ENCODE peak calls at places on chromosomes 12 and 14, in ten cellular contexts. T, G, U, K, V, Q, A, C, D and L are unnamed samples.

GRCh38 chr14:71395151-71395604 is 487.9 kb downstream of the PCNX1 start:
- DNase-seq in U (no peak), G (no peak), V (no peak), C (no peak), Q (no peak), D (no peak), T (no peak), K (no peak), A (no peak), L (no peak)

GRCh38 chr14:99968156-99968920 is 96.9 kb upstream of the EVL start:
- DNase-seq in K (no peak), V (peak), T (no peak), U (peak), C (no peak), D (peak), Q (no peak), A (no peak), G (no peak), L (peak)

GRCh38 chr12:96121271-96121711 is 72.9 kb upstream of the ELK3 start:
- DNase-seq in G (no peak), K (no peak), C (no peak), Q (no peak), V (no peak), A (no peak), U (no peak), T (no peak), D (no peak), L (no peak)

GRCh38 chr14:104504172-104504735 is 75.3 kb upstream of the C14orf180 start:
- DNase-seq in K (no peak), T (no peak), V (no peak), A (no peak), U (no peak), G (no peak), D (no peak), Q (no peak), C (no peak), L (no peak)

GRCh38 chr12:79776111-79776510 is 85.3 kb upstream of the PAWR start:
- DNase-seq in K (no peak), C (peak), Q (no peak), A (no peak), U (no peak), T (no peak), V (no peak), G (no peak), D (no peak), L (no peak)

GRCh38 chr14:75067212-75067611 is 2.2 kb upstream of the ZC2HC1C start:
- DNase-seq in U (no peak), K (no peak), D (no peak), V (no peak), G (no peak), T (no peak), Q (no peak), A (no peak), C (no peak), L (no peak)

GRCh38 chr14:96735509-96735908 is 61.7 kb upstream of the VRK1 start:
- DNase-seq in A (no peak), C (no peak), T (no peak), D (no peak), U (no peak), G (no peak), Q (no peak), K (no peak), V (no peak), L (no peak)

GRCh38 chr12:92326877-92327276 is 181.2 kb upstream of the BTG1 start:
- DNase-seq in V (no peak), Q (no peak), U (no peak), D (no peak), C (no peak), A (no peak), T (no peak), K (no peak), G (no peak), L (no peak)

GRCh38 chr12:48853228-48853688 is 1.3 kb upstream of the DDX23 start:
- DNase-seq in V (peak), Q (peak), D (peak), K (peak), T (peak), U (peak), G (peak), C (peak), A (peak), L (peak)

GRCh38 chr14:56552615-56553014 is 27.0 kb upstream of the TMEM260 start:
- DNase-seq in C (no peak), Q (no peak), K (no peak), U (no peak), T (no peak), D (no peak), G (no peak), A (no peak), V (no peak), L (no peak)

GRCh38 chr14:21924479-21924878 is 250.9 kb upstream of the OR4E1 start:
- DNase-seq in V (no peak), Q (no peak), G (no peak), K (peak), C (no peak), U (no peak), A (no peak), T (no peak), D (no peak), L (no peak)

GRCh38 chr12:117695956-117696355 is 272.8 kb downstream of the KSR2 start:
- DNase-seq in A (no peak), V (no peak), C (no peak), Q (no peak), D (no peak), K (no peak), U (no peak), T (no peak), G (no peak), L (no peak)

GRCh38 chr12:45566257-45566656 is 163.2 kb upstream of the ARID2 start:
- DNase-seq in Q (no peak), U (no peak), T (no peak), A (no peak), D (no peak), G (no peak), K (no peak), V (no peak), C (no peak), L (no peak)

GRCh38 chr12:40107803-40108620 is 2.1 kb upstream of the SLC2A13 start:
- DNase-seq in Q (no peak), A (peak), K (no peak), D (no peak), C (no peak), U (no peak), V (no peak), G (no peak), T (no peak), L (no peak)

GRCh38 chr14:50947446-50947845 is 3.2 kb upstream of the PYGL start:
- DNase-seq in G (no peak), C (no peak), T (no peak), Q (no peak), D (no peak), V (no peak), K (no peak), A (no peak), U (no peak), L (no peak)

GRCh38 chr12:119354187-119354586 is 19.7 kb downstream of the CCDC60 start:
- DNase-seq in T (no peak), A (no peak), U (no peak), G (no peak), K (no peak), D (no peak), Q (no peak), C (no peak), V (no peak), L (no peak)

GRCh38 chr12:54937376-54937775 is 47.2 kb downstream of the TESPA1 start:
- DNase-seq in G (no peak), U (no peak), V (no peak), K (no peak), D (no peak), T (no peak), C (no peak), Q (no peak), A (no peak), L (no peak)

GRCh38 chr12:114245555-114245954 is 160.4 kb downstream of the TBX5 start:
- DNase-seq in V (no peak), G (no peak), T (no peak), C (no peak), A (no peak), Q (no peak), K (no peak), D (no peak), U (no peak), L (no peak)

GRCh38 chr12:62969695-62970094 is 34.7 kb upstream of the PPM1H start:
- DNase-seq in A (no peak), Q (no peak), V (no peak), G (no peak), C (no peak), D (no peak), K (no peak), T (no peak), U (no peak), L (no peak)

GRCh38 chr14:78227466-78228077 is 57.4 kb downstream of the NRXN3 start:
- DNase-seq in T (no peak), G (no peak), V (no peak), K (no peak), U (no peak), A (no peak), Q (no peak), C (no peak), D (no peak), L (no peak)

GRCh38 chr14:37931998-37932397 is 275.7 kb upstream of the SSTR1 start:
- DNase-seq in G (no peak), K (no peak), U (no peak), A (no peak), T (no peak), Q (no peak), C (no peak), D (no peak), V (no peak), L (peak)

GRCh38 chr12:82876075-82876474 is 189.4 kb downstream of the TMTC2 start:
- DNase-seq in C (no peak), K (no peak), Q (no peak), A (no peak), U (no peak), G (no peak), T (no peak), D (no peak), V (no peak), L (no peak)

GRCh38 chr14:71372411-71372838 is 465.2 kb downstream of the PCNX1 start:
- DNase-seq in A (no peak), G (no peak), D (no peak), K (no peak), U (no peak), T (no peak), V (peak), C (peak), Q (no peak), L (no peak)

GRCh38 chr12:118034429-118035193 is 18.1 kb downstream of the RFC5 start:
- DNase-seq in T (no peak), V (peak), U (no peak), K (peak), D (no peak), G (no peak), A (no peak), C (peak), Q (no peak), L (no peak)

GRCh38 chr14:105198588-105198987 is 17.5 kb upstream of the NUDT14 start:
- DNase-seq in Q (no peak), G (no peak), C (no peak), U (no peak), K (no peak), D (no peak), A (no peak), V (no peak), T (no peak), L (no peak)

GRCh38 chr12:53123578-53124351 is 20.5 kb downstream of the SOAT2 start:
- DNase-seq in U (no peak), D (no peak), K (no peak), G (no peak), V (no peak), A (no peak), C (no peak), Q (no peak), T (no peak), L (no peak)

GRCh38 chr14:72699433-72699832 is 194.5 kb downstream of the DPF3 start:
- DNase-seq in A (no peak), T (no peak), D (no peak), Q (no peak), V (no peak), U (no peak), K (no peak), G (no peak), C (no peak), L (no peak)

GRCh38 chr12:93569656-93570551 is 2.6 kb upstream of the SOCS2 start:
- DNase-seq in G (peak), T (peak), V (peak), D (peak), Q (peak), K (peak), U (peak), C (peak), A (peak), L (peak)

GRCh38 chr12:124390442-124391116 is 95.7 kb downstream of the RFLNA start:
- DNase-seq in D (peak), Q (peak), K (peak), V (no peak), G (peak), T (peak), U (peak), A (no peak), C (peak), L (peak)

GRCh38 chr12:11837318-11837934 is 188.0 kb downstream of the ETV6 start:
- DNase-seq in C (no peak), A (no peak), Q (no peak), U (no peak), D (no peak), T (no peak), V (no peak), K (no peak), G (no peak), L (no peak)

GRCh38 chr12:15910864-15911696 is at the start of gene DERA:
- DNase-seq in U (peak), Q (peak), K (peak), G (peak), C (peak), T (peak), D (peak), V (no peak), A (peak), L (peak)

GRCh38 chr12:63151061-63151897 is at the start of gene AVPR1A:
- DNase-seq in C (no peak), K (no peak), U (peak), D (no peak), Q (no peak), T (no peak), A (peak), V (no peak), G (no peak), L (peak)

GRCh38 chr14:45065951-45066350 is 18.0 kb upstream of the PRPF39 start:
- DNase-seq in V (no peak), T (no peak), G (no peak), U (no peak), A (no peak), C (no peak), K (no peak), Q (no peak), D (no peak), L (no peak)

GRCh38 chr14:61573748-61574513 is 121.4 kb upstream of the HIF1A start:
- DNase-seq in Q (no peak), D (no peak), G (no peak), V (no peak), K (no peak), T (no peak), C (peak), A (no peak), U (no peak), L (no peak)

GRCh38 chr14:83992857-83993256 is 1537.1 kb upstream of the FLRT2 start:
- DNase-seq in G (no peak), K (no peak), C (no peak), T (no peak), A (no peak), V (no peak), Q (no peak), U (no peak), D (no peak), L (no peak)

GRCh38 chr12:46450279-46450748 is 77.7 kb upstream of the SLC38A2 start:
- DNase-seq in D (peak), V (no peak), A (peak), T (peak), U (peak), Q (no peak), K (peak), G (peak), C (no peak), L (peak)

GRCh38 chr14:88342980-88343379 is 19.9 kb upstream of the KCNK10 start:
- DNase-seq in V (no peak), T (no peak), A (no peak), U (no peak), Q (no peak), C (no peak), D (no peak), K (no peak), G (no peak), L (no peak)

GRCh38 chr12:132545183-132545953 is 55.4 kb downstream of the FBRSL1 start:
- DNase-seq in A (no peak), K (no peak), C (no peak), G (no peak), T (no peak), U (no peak), V (no peak), D (no peak), Q (no peak), L (no peak)

GRCh38 chr12:132544498-132544897 is 54.5 kb downstream of the FBRSL1 start:
- DNase-seq in V (no peak), T (no peak), U (no peak), A (no peak), K (no peak), G (no peak), C (no peak), D (no peak), Q (no peak), L (no peak)

GRCh38 chr12:132546647-132547046 is 56.7 kb downstream of the FBRSL1 start:
- DNase-seq in V (no peak), Q (no peak), K (no peak), U (no peak), D (no peak), T (no peak), C (no peak), G (no peak), A (no peak), L (no peak)

GRCh38 chr12:132547207-132547740 is 57.3 kb downstream of the FBRSL1 start:
- DNase-seq in T (no peak), A (no peak), D (no peak), K (no peak), G (no peak), U (no peak), C (no peak), Q (no peak), V (no peak), L (no peak)

GRCh38 chr12:132545955-132546354 is 56.0 kb downstream of the FBRSL1 start:
- DNase-seq in C (peak), T (no peak), U (no peak), Q (no peak), K (no peak), D (no peak), G (no peak), V (no peak), A (no peak), L (no peak)
- H3K27ac ChIP-seq in C (peak), T (no peak), U (no peak), Q (no peak), K (no peak), D (no peak), G (no peak), V (no peak), A (no peak), L (no peak)

DNA sequence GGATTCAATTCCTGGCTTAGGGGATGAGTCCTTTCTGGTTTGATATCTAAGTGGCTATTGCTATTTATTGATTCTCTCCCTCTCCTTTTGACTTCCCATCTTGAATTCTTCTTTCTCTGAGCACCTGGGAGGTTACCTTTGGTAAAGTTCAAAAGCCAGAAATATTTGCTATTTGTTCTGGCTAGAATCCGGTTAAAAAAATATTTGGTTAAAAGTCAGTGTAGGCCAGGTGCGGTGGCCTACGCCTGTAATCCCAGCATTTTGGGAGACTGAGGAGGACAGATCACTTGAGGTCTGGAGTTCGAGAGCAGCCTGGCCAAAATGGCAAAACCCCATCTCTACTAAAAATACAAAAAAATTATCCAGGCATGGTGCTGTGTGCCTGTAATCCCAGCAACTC is 52.2 kb upstream of the CPM start:
- DNase-seq in C (no peak), T (no peak), G (no peak), K (no peak), D (no peak), V (no peak), A (no peak), U (no peak), Q (no peak), L (no peak)
- H3K27ac ChIP-seq in C (no peak), T (no peak), G (no peak), K (no peak), D (no peak), V (no peak), A (no peak), U (no peak), Q (no peak), L (no peak)

GRCh38 chr12:19666070-19666469 is 226.8 kb downstream of the AEBP2 start:
- DNase-seq in T (no peak), Q (no peak), K (no peak), D (no peak), G (no peak), A (no peak), C (no peak), U (no peak), V (no peak), L (no peak)
- H3K27ac ChIP-seq in T (no peak), Q (no peak), K (no peak), D (no peak), G (no peak), A (no peak), C (no peak), U (no peak), V (no peak), L (no peak)

GRCh38 chr14:55381561-55381960 is 30.1 kb downstream of the ATG14 start:
- DNase-seq in D (no peak), K (no peak), U (no peak), G (no peak), T (no peak), V (no peak), Q (no peak), A (no peak), C (no peak), L (no peak)

GRCh38 chr14:55381040-55381439 is 30.6 kb downstream of the ATG14 start:
- DNase-seq in V (no peak), G (no peak), D (no peak), Q (no peak), A (no peak), T (no peak), K (no peak), U (no peak), C (no peak), L (no peak)

GRCh38 chr14:55383039-55383438 is 28.6 kb downstream of the ATG14 start:
- DNase-seq in A (no peak), D (no peak), V (no peak), T (no peak), K (no peak), G (no peak), U (no peak), Q (no peak), C (no peak), L (no peak)

GRCh38 chr14:55383541-55384140 is 28.0 kb downstream of the ATG14 start:
- DNase-seq in A (no peak), U (no peak), Q (no peak), C (no peak), T (no peak), G (no peak), D (no peak), V (no peak), K (no peak), L (no peak)

GRCh38 chr14:55382483-55382882 is 29.1 kb downstream of the ATG14 start:
- DNase-seq in K (no peak), T (no peak), V (no peak), G (no peak), Q (no peak), D (no peak), A (no peak), U (no peak), C (no peak), L (no peak)
- H3K27ac ChIP-seq in K (no peak), T (no peak), V (no peak), G (no peak), Q (no peak), D (no peak), A (peak), U (no peak), C (no peak), L (no peak)

DNA sequence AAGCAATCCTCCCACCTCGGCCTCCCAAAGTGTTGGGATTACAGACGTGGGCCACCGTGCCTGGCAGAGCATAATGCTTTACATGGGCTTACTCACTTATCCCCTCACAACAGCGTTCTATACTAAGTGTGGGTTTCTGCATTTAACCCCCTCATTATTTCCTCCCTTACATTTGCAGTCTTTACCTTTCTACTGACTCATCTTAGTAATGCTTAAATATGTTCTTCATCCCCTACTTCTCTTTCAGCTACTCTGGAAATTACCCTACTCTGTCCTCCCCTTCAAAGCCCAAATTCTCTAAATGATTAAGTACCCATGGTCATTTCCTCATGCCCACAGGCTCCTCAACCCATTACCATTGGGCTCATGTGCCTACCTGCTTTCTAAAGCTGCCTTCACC is 40.7 kb downstream of the NKX2-1 start:
- DNase-seq in T (no peak), D (no peak), K (no peak), C (no peak), V (no peak), G (no peak), U (no peak), Q (no peak), A (no peak), L (no peak)
- H3K27ac ChIP-seq in T (no peak), D (no peak), K (no peak), C (no peak), V (no peak), G (no peak), U (no peak), Q (no peak), A (no peak), L (no peak)

GRCh38 chr14:67766035-67766680 is 50.2 kb downstream of the ZFYVE26 start:
- DNase-seq in Q (no peak), V (no peak), D (peak), A (no peak), G (no peak), C (no peak), K (peak), T (no peak), U (no peak), L (peak)
- H3K27ac ChIP-seq in Q (no peak), V (no peak), D (peak), A (no peak), G (no peak), C (no peak), K (no peak), T (no peak), U (no peak), L (no peak)

DNA sequence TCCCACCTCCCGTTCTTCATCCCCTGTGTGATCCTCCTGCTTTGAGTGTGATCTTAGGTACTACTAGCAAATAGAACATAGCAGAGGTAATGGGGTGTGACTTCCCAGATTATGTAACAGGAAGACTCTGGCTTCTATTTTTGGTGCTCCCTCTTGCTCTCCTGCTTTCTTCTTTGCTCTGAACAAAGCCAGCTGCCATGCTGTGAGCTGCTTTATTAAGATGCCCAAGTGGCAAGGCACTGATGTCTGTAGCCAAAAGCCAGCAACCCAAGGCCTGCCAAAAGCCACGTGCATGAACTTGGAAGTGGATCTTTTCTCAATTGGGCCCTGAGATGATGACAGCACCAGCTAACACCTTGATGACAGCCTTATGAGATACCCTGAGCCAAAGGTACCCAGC is 5.8 kb upstream of the MFAP5 start:
- DNase-seq in T (no peak), V (no peak), D (no peak), Q (no peak), A (no peak), U (no peak), G (no peak), K (no peak), C (no peak), L (no peak)
- H3K27ac ChIP-seq in T (no peak), V (no peak), D (no peak), Q (no peak), A (no peak), U (peak), G (no peak), K (no peak), C (no peak), L (no peak)